ENCODE peak calls at places on chromosomes 3 and 15, in seven cellular contexts. One of them, this sample, is unnamed.

GRCh38 chr3:111498022-111498421 is 44.0 kb upstream of the CD96 start:
- DNase-seq in Peyer's patch: no peak
- DNase-seq in uterus: no peak
- DNase-seq in HCT116: no peak
- DNase-seq in IMR-90: no peak
- DNase-seq in A549: no peak
- DNase-seq in breast epithelium: no peak
- DNase-seq in this sample: no peak

GRCh38 chr3:123802007-123802630 is 82.0 kb downstream of the MYLK start:
- DNase-seq in IMR-90: no peak
- DNase-seq in Peyer's patch: no peak
- DNase-seq in A549: no peak
- DNase-seq in breast epithelium: no peak
- DNase-seq in HCT116: no peak
- DNase-seq in uterus: no peak
- DNase-seq in this sample: no peak

GRCh38 chr3:50587373-50587772 is 18.1 kb downstream of the HEMK1 start:
- DNase-seq in IMR-90: peak
- DNase-seq in Peyer's patch: no peak
- DNase-seq in uterus: no peak
- DNase-seq in A549: no peak
- DNase-seq in HCT116: no peak
- DNase-seq in breast epithelium: no peak
- DNase-seq in this sample: peak

GRCh38 chr15:32029862-32030781 is at the start of gene CHRNA7:
- DNase-seq in Peyer's patch: peak
- DNase-seq in IMR-90: peak
- DNase-seq in HCT116: peak
- DNase-seq in uterus: peak
- DNase-seq in breast epithelium: peak
- DNase-seq in A549: peak
- DNase-seq in this sample: peak

GRCh38 chr3:197029511-197030167 is at the start of gene MELTF:
- DNase-seq in HCT116: no peak
- DNase-seq in breast epithelium: no peak
- DNase-seq in IMR-90: peak
- DNase-seq in Peyer's patch: peak
- DNase-seq in A549: peak
- DNase-seq in uterus: peak
- DNase-seq in this sample: peak

GRCh38 chr3:195893516-195893915 is 14.8 kb downstream of the TNK2 start:
- DNase-seq in A549: no peak
- DNase-seq in HCT116: no peak
- DNase-seq in breast epithelium: no peak
- DNase-seq in IMR-90: no peak
- DNase-seq in Peyer's patch: no peak
- DNase-seq in uterus: no peak
- DNase-seq in this sample: no peak

GRCh38 chr3:114323546-114324254 is 29.9 kb downstream of the TIGIT start:
- DNase-seq in uterus: no peak
- DNase-seq in A549: peak
- DNase-seq in Peyer's patch: no peak
- DNase-seq in HCT116: no peak
- DNase-seq in breast epithelium: no peak
- DNase-seq in IMR-90: no peak
- DNase-seq in this sample: no peak

GRCh38 chr3:57179580-57180410 is 14.6 kb upstream of the IL17RD start:
- DNase-seq in breast epithelium: no peak
- DNase-seq in Peyer's patch: no peak
- DNase-seq in uterus: no peak
- DNase-seq in A549: peak
- DNase-seq in HCT116: no peak
- DNase-seq in IMR-90: peak
- DNase-seq in this sample: no peak

GRCh38 chr15:54582863-54583643 is 604.8 kb downstream of the UNC13C start:
- DNase-seq in HCT116: no peak
- DNase-seq in Peyer's patch: no peak
- DNase-seq in uterus: no peak
- DNase-seq in breast epithelium: no peak
- DNase-seq in IMR-90: no peak
- DNase-seq in A549: no peak
- DNase-seq in this sample: no peak

GRCh38 chr3:197456271-197457091 is 99.3 kb downstream of the BDH1 start:
- DNase-seq in Peyer's patch: peak
- DNase-seq in A549: peak
- DNase-seq in HCT116: peak
- DNase-seq in IMR-90: peak
- DNase-seq in uterus: peak
- DNase-seq in breast epithelium: peak
- DNase-seq in this sample: peak

GRCh38 chr3:20105513-20106280 is 65.5 kb downstream of the KAT2B start:
- DNase-seq in uterus: no peak
- DNase-seq in HCT116: no peak
- DNase-seq in Peyer's patch: no peak
- DNase-seq in breast epithelium: no peak
- DNase-seq in A549: no peak
- DNase-seq in IMR-90: no peak
- DNase-seq in this sample: no peak

GRCh38 chr15:82165948-82166376 is 96.6 kb downstream of the EFL1 start:
- DNase-seq in A549: no peak
- DNase-seq in HCT116: no peak
- DNase-seq in uterus: no peak
- DNase-seq in breast epithelium: no peak
- DNase-seq in IMR-90: peak
- DNase-seq in Peyer's patch: no peak
- DNase-seq in this sample: no peak

GRCh38 chr3:177633671-177634207 is 436.5 kb upstream of the TBL1XR1 start:
- DNase-seq in uterus: no peak
- DNase-seq in IMR-90: peak
- DNase-seq in Peyer's patch: no peak
- DNase-seq in HCT116: no peak
- DNase-seq in breast epithelium: no peak
- DNase-seq in A549: peak
- DNase-seq in this sample: no peak

GRCh38 chr15:63892794-63893441 is 59.2 kb upstream of the HERC1 start:
- DNase-seq in uterus: no peak
- DNase-seq in Peyer's patch: peak
- DNase-seq in A549: no peak
- DNase-seq in breast epithelium: peak
- DNase-seq in HCT116: no peak
- DNase-seq in IMR-90: no peak
- DNase-seq in this sample: no peak

GRCh38 chr3:57080171-57080570 is 19.7 kb downstream of the SPATA12 start:
- DNase-seq in Peyer's patch: no peak
- DNase-seq in breast epithelium: no peak
- DNase-seq in HCT116: no peak
- DNase-seq in IMR-90: no peak
- DNase-seq in uterus: no peak
- DNase-seq in A549: no peak
- DNase-seq in this sample: no peak

GRCh38 chr3:195001261-195001660 is 269.7 kb downstream of the XXYLT1 start:
- DNase-seq in breast epithelium: no peak
- DNase-seq in HCT116: no peak
- DNase-seq in Peyer's patch: peak
- DNase-seq in IMR-90: no peak
- DNase-seq in uterus: no peak
- DNase-seq in A549: no peak
- DNase-seq in this sample: no peak

GRCh38 chr3:121165397-121165837 is 257.4 kb downstream of the STXBP5L start:
- DNase-seq in IMR-90: no peak
- DNase-seq in A549: no peak
- DNase-seq in HCT116: peak
- DNase-seq in Peyer's patch: no peak
- DNase-seq in uterus: no peak
- DNase-seq in breast epithelium: no peak
- DNase-seq in this sample: no peak

GRCh38 chr3:126124148-126124868 is 40.4 kb upstream of the SLC41A3 start:
- DNase-seq in uterus: peak
- DNase-seq in A549: no peak
- DNase-seq in IMR-90: no peak
- DNase-seq in HCT116: no peak
- DNase-seq in Peyer's patch: peak
- DNase-seq in breast epithelium: no peak
- DNase-seq in this sample: no peak

GRCh38 chr3:174439621-174440349 is 419.3 kb upstream of the NAALADL2 start:
- DNase-seq in HCT116: peak
- DNase-seq in A549: peak
- DNase-seq in breast epithelium: peak
- DNase-seq in Peyer's patch: no peak
- DNase-seq in uterus: peak
- DNase-seq in IMR-90: peak
- DNase-seq in this sample: peak

GRCh38 chr3:69200384-69201068 is 78.1 kb upstream of the LMOD3 start:
- DNase-seq in breast epithelium: peak
- DNase-seq in HCT116: no peak
- DNase-seq in uterus: peak
- DNase-seq in A549: peak
- DNase-seq in Peyer's patch: peak
- DNase-seq in IMR-90: peak
- DNase-seq in this sample: no peak

GRCh38 chr15:92902723-92903587 is 2.8 kb downstream of the CHD2 start:
- DNase-seq in breast epithelium: no peak
- DNase-seq in A549: no peak
- DNase-seq in uterus: no peak
- DNase-seq in HCT116: no peak
- DNase-seq in Peyer's patch: no peak
- DNase-seq in IMR-90: no peak
- DNase-seq in this sample: no peak

GRCh38 chr15:70794596-70795310 is 31.4 kb upstream of the UACA start:
- DNase-seq in breast epithelium: no peak
- DNase-seq in uterus: no peak
- DNase-seq in HCT116: no peak
- DNase-seq in Peyer's patch: no peak
- DNase-seq in IMR-90: peak
- DNase-seq in A549: no peak
- DNase-seq in this sample: no peak

GRCh38 chr3:54458357-54458756 is 336.0 kb downstream of the CACNA2D3 start:
- DNase-seq in uterus: no peak
- DNase-seq in Peyer's patch: no peak
- DNase-seq in IMR-90: no peak
- DNase-seq in A549: no peak
- DNase-seq in HCT116: no peak
- DNase-seq in breast epithelium: no peak
- DNase-seq in this sample: no peak
- TF ChIP-seq POLR2A in uterus: no peak
- TF ChIP-seq POLR2A in Peyer's patch: no peak
- TF ChIP-seq POLR2A in IMR-90: no peak
- TF ChIP-seq POLR2A in A549: no peak
- TF ChIP-seq POLR2A in HCT116: no peak
- TF ChIP-seq POLR2A in breast epithelium: no peak
- TF ChIP-seq POLR2A in this sample: no peak

GRCh38 chr3:181470349-181470748 is 241.4 kb upstream of the SOX2 start:
- DNase-seq in Peyer's patch: no peak
- DNase-seq in IMR-90: no peak
- DNase-seq in uterus: no peak
- DNase-seq in breast epithelium: no peak
- DNase-seq in A549: no peak
- DNase-seq in HCT116: no peak
- DNase-seq in this sample: no peak
- TF ChIP-seq POLR2A in Peyer's patch: no peak
- TF ChIP-seq POLR2A in IMR-90: no peak
- TF ChIP-seq POLR2A in uterus: no peak
- TF ChIP-seq POLR2A in breast epithelium: no peak
- TF ChIP-seq POLR2A in A549: no peak
- TF ChIP-seq POLR2A in HCT116: no peak
- TF ChIP-seq POLR2A in this sample: no peak

DNA sequence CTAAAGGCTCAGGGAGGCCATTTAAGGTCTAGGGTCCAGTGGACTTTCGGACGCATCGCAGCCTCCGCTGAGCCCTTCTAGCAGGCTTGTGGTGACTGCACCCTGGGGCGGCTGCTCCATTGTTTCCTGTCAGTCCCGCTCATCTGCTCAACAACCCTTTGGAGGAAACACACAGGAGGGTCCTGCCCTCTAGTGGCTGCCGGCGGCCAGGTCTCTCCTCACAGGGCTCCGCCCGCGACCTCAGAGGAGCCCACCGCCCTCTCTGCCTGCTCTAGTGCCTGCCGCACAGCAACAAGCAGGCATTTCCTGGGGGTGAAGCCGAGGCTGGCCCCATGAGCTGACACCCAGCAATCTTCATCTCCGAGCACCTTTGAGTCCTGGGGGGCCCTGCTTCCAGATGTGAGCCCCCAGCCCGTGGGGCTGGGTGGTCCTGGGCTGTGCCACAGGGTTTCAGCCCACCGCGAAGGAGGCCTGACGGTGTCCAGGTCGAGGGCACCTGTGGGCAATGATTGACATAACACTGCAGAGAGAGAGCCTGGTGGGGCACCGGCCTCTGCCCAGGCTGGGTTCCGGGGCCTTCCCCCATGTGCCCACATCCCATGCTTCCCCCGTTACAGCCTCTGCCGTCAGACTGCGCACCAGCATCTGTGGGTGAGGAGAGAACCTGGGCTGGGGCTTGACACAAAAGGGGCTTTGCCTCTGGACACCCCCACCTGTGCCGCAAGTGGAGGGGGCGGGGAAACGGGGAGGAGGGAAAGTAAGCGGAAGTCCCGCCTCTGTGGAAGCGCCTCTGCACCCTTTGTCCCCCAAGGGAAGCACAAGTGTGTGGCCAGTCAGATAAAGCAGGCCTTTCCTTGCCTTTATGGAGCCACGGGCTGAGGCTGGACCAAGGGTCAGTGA is 27.0 kb upstream of the SFMBT1 start:
- DNase-seq in IMR-90: peak
- DNase-seq in uterus: peak
- DNase-seq in A549: peak
- DNase-seq in HCT116: peak
- DNase-seq in Peyer's patch: peak
- DNase-seq in breast epithelium: peak
- DNase-seq in this sample: peak
- TF ChIP-seq POLR2A in IMR-90: no peak
- TF ChIP-seq POLR2A in uterus: no peak
- TF ChIP-seq POLR2A in A549: no peak
- TF ChIP-seq POLR2A in HCT116: peak
- TF ChIP-seq POLR2A in Peyer's patch: no peak
- TF ChIP-seq POLR2A in breast epithelium: no peak
- TF ChIP-seq POLR2A in this sample: peak

GRCh38 chr3:31729082-31729481 is 196.4 kb downstream of the STT3B start:
- DNase-seq in uterus: no peak
- DNase-seq in breast epithelium: no peak
- DNase-seq in IMR-90: no peak
- DNase-seq in Peyer's patch: no peak
- DNase-seq in HCT116: no peak
- DNase-seq in A549: no peak
- DNase-seq in this sample: no peak

GRCh38 chr3:31724681-31725080 is 192.0 kb downstream of the STT3B start:
- DNase-seq in uterus: no peak
- DNase-seq in IMR-90: peak
- DNase-seq in breast epithelium: no peak
- DNase-seq in HCT116: no peak
- DNase-seq in A549: peak
- DNase-seq in Peyer's patch: no peak
- DNase-seq in this sample: no peak

GRCh38 chr3:31724144-31724543 is 191.4 kb downstream of the STT3B start:
- DNase-seq in A549: no peak
- DNase-seq in breast epithelium: no peak
- DNase-seq in uterus: no peak
- DNase-seq in HCT116: no peak
- DNase-seq in IMR-90: no peak
- DNase-seq in Peyer's patch: no peak
- DNase-seq in this sample: no peak

GRCh38 chr3:31725568-31725967 is 192.8 kb downstream of the STT3B start:
- DNase-seq in HCT116: no peak
- DNase-seq in IMR-90: no peak
- DNase-seq in A549: no peak
- DNase-seq in Peyer's patch: no peak
- DNase-seq in uterus: no peak
- DNase-seq in breast epithelium: no peak
- DNase-seq in this sample: no peak

GRCh38 chr3:31725976-31726375 is 193.3 kb downstream of the STT3B start:
- DNase-seq in HCT116: no peak
- DNase-seq in breast epithelium: no peak
- DNase-seq in A549: no peak
- DNase-seq in uterus: no peak
- DNase-seq in IMR-90: no peak
- DNase-seq in Peyer's patch: no peak
- DNase-seq in this sample: no peak
- TF ChIP-seq POLR2A in HCT116: no peak
- TF ChIP-seq POLR2A in breast epithelium: no peak
- TF ChIP-seq POLR2A in A549: no peak
- TF ChIP-seq POLR2A in uterus: no peak
- TF ChIP-seq POLR2A in IMR-90: no peak
- TF ChIP-seq POLR2A in Peyer's patch: no peak
- TF ChIP-seq POLR2A in this sample: no peak